ENCODE peak calls at places on chromosomes 6 and 20, in nine cellular contexts. One of them, this sample, is unnamed. For H3K9me3, the result is how much of the 10 kb centered on the place peaks cover.

GRCh38 chr6:107154131-107154906 is 39.0 kb upstream of the BEND3 start:
- DNase-seq in testis: no peak
- DNase-seq in right lobe of liver: no peak
- DNase-seq in mucosa of descending colon: peak
- DNase-seq in heart left ventricle: no peak
- DNase-seq in NT2/D1: peak
- DNase-seq in left lung: no peak
- DNase-seq in SJSA1: no peak
- DNase-seq in hepatocyte: peak
- DNase-seq in this sample: no peak

GRCh38 chr6:108036884-108037283 is 37.7 kb downstream of the OSTM1 start:
- DNase-seq in testis: no peak
- DNase-seq in right lobe of liver: no peak
- DNase-seq in heart left ventricle: no peak
- DNase-seq in mucosa of descending colon: no peak
- DNase-seq in left lung: no peak
- DNase-seq in NT2/D1: no peak
- DNase-seq in hepatocyte: no peak
- DNase-seq in SJSA1: no peak
- DNase-seq in this sample: no peak

GRCh38 chr20:36820928-36821327 is 47.4 kb upstream of the DSN1 start:
- DNase-seq in mucosa of descending colon: no peak
- DNase-seq in SJSA1: no peak
- DNase-seq in heart left ventricle: no peak
- DNase-seq in left lung: no peak
- DNase-seq in right lobe of liver: no peak
- DNase-seq in testis: no peak
- DNase-seq in NT2/D1: no peak
- DNase-seq in hepatocyte: no peak
- DNase-seq in this sample: no peak

GRCh38 chr6:116011520-116011919 is 49.2 kb downstream of the FRK start:
- DNase-seq in SJSA1: no peak
- DNase-seq in testis: no peak
- DNase-seq in NT2/D1: no peak
- DNase-seq in left lung: no peak
- DNase-seq in hepatocyte: no peak
- DNase-seq in heart left ventricle: no peak
- DNase-seq in mucosa of descending colon: no peak
- DNase-seq in right lobe of liver: no peak
- DNase-seq in this sample: no peak

GRCh38 chr20:49290608-49291191 is 12.8 kb upstream of the ZNFX1 start:
- DNase-seq in testis: no peak
- DNase-seq in NT2/D1: no peak
- DNase-seq in left lung: no peak
- DNase-seq in hepatocyte: no peak
- DNase-seq in SJSA1: no peak
- DNase-seq in mucosa of descending colon: no peak
- DNase-seq in right lobe of liver: no peak
- DNase-seq in heart left ventricle: no peak
- DNase-seq in this sample: no peak

GRCh38 chr6:125791151-125791819 is 525 bp downstream of the NCOA7 start:
- DNase-seq in left lung: peak
- DNase-seq in right lobe of liver: no peak
- DNase-seq in hepatocyte: peak
- DNase-seq in testis: peak
- DNase-seq in mucosa of descending colon: peak
- DNase-seq in SJSA1: peak
- DNase-seq in heart left ventricle: peak
- DNase-seq in NT2/D1: no peak
- DNase-seq in this sample: no peak

GRCh38 chr6:96234476-96234875 is 218.7 kb downstream of the FUT9 start:
- DNase-seq in heart left ventricle: no peak
- DNase-seq in hepatocyte: no peak
- DNase-seq in right lobe of liver: no peak
- DNase-seq in testis: no peak
- DNase-seq in mucosa of descending colon: no peak
- DNase-seq in SJSA1: no peak
- DNase-seq in left lung: no peak
- DNase-seq in NT2/D1: no peak
- DNase-seq in this sample: no peak

GRCh38 chr6:63643862-63644261 is 8.3 kb downstream of the PHF3 start:
- DNase-seq in heart left ventricle: no peak
- DNase-seq in left lung: no peak
- DNase-seq in SJSA1: no peak
- DNase-seq in right lobe of liver: no peak
- DNase-seq in NT2/D1: no peak
- DNase-seq in testis: no peak
- DNase-seq in hepatocyte: peak
- DNase-seq in mucosa of descending colon: no peak
- DNase-seq in this sample: no peak

GRCh38 chr20:49431345-49431744 is 51.1 kb downstream of the KCNB1 start:
- DNase-seq in right lobe of liver: no peak
- DNase-seq in left lung: no peak
- DNase-seq in heart left ventricle: no peak
- DNase-seq in SJSA1: no peak
- DNase-seq in mucosa of descending colon: no peak
- DNase-seq in testis: no peak
- DNase-seq in hepatocyte: no peak
- DNase-seq in NT2/D1: no peak
- DNase-seq in this sample: no peak

GRCh38 chr20:16898433-16898832 is 150.3 kb downstream of the OTOR start:
- DNase-seq in right lobe of liver: no peak
- DNase-seq in testis: no peak
- DNase-seq in NT2/D1: no peak
- DNase-seq in SJSA1: peak
- DNase-seq in left lung: no peak
- DNase-seq in hepatocyte: no peak
- DNase-seq in mucosa of descending colon: no peak
- DNase-seq in heart left ventricle: no peak
- DNase-seq in this sample: no peak

GRCh38 chr6:158569036-158569435 is 9.1 kb downstream of the TMEM181 start:
- DNase-seq in heart left ventricle: no peak
- DNase-seq in left lung: peak
- DNase-seq in SJSA1: no peak
- DNase-seq in testis: no peak
- DNase-seq in mucosa of descending colon: no peak
- DNase-seq in NT2/D1: no peak
- DNase-seq in right lobe of liver: no peak
- DNase-seq in hepatocyte: no peak
- DNase-seq in this sample: no peak

GRCh38 chr6:34583461-34583860 is 27.3 kb upstream of the SPDEF start:
- DNase-seq in NT2/D1: no peak
- DNase-seq in SJSA1: no peak
- DNase-seq in testis: no peak
- DNase-seq in right lobe of liver: no peak
- DNase-seq in left lung: no peak
- DNase-seq in heart left ventricle: no peak
- DNase-seq in mucosa of descending colon: no peak
- DNase-seq in hepatocyte: no peak
- DNase-seq in this sample: no peak

GRCh38 chr6:17470953-17471335 is 77.5 kb downstream of the CAP2 start:
- DNase-seq in left lung: no peak
- DNase-seq in right lobe of liver: no peak
- DNase-seq in mucosa of descending colon: no peak
- DNase-seq in heart left ventricle: no peak
- DNase-seq in testis: no peak
- DNase-seq in SJSA1: no peak
- DNase-seq in hepatocyte: peak
- DNase-seq in NT2/D1: no peak
- DNase-seq in this sample: no peak

GRCh38 chr6:139711714-139712585 is 337.5 kb upstream of the CITED2 start:
- DNase-seq in right lobe of liver: no peak
- DNase-seq in SJSA1: no peak
- DNase-seq in left lung: no peak
- DNase-seq in testis: no peak
- DNase-seq in hepatocyte: no peak
- DNase-seq in heart left ventricle: no peak
- DNase-seq in NT2/D1: no peak
- DNase-seq in mucosa of descending colon: no peak
- DNase-seq in this sample: no peak

GRCh38 chr6:1853761-1854160 is 244.0 kb downstream of the FOXC1 start:
- DNase-seq in right lobe of liver: no peak
- DNase-seq in heart left ventricle: no peak
- DNase-seq in left lung: no peak
- DNase-seq in testis: no peak
- DNase-seq in SJSA1: no peak
- DNase-seq in hepatocyte: no peak
- DNase-seq in NT2/D1: no peak
- DNase-seq in mucosa of descending colon: no peak
- DNase-seq in this sample: no peak

GRCh38 chr6:14664616-14665315 is 547.2 kb downstream of the CD83 start:
- DNase-seq in mucosa of descending colon: no peak
- DNase-seq in right lobe of liver: no peak
- DNase-seq in NT2/D1: no peak
- DNase-seq in testis: no peak
- DNase-seq in hepatocyte: no peak
- DNase-seq in heart left ventricle: no peak
- DNase-seq in SJSA1: peak
- DNase-seq in left lung: no peak
- DNase-seq in this sample: no peak

GRCh38 chr6:64221776-64222175 is 586.2 kb downstream of the PHF3 start:
- DNase-seq in NT2/D1: no peak
- DNase-seq in hepatocyte: no peak
- DNase-seq in testis: no peak
- DNase-seq in right lobe of liver: no peak
- DNase-seq in SJSA1: no peak
- DNase-seq in mucosa of descending colon: no peak
- DNase-seq in left lung: no peak
- DNase-seq in heart left ventricle: no peak
- DNase-seq in this sample: no peak

GRCh38 chr20:45968801-45969711 is 2.9 kb downstream of the ZNF335 start:
- DNase-seq in mucosa of descending colon: no peak
- DNase-seq in NT2/D1: no peak
- DNase-seq in left lung: no peak
- DNase-seq in right lobe of liver: peak
- DNase-seq in heart left ventricle: no peak
- DNase-seq in testis: no peak
- DNase-seq in SJSA1: peak
- DNase-seq in hepatocyte: no peak
- DNase-seq in this sample: no peak

GRCh38 chr6:116371384-116372209 is 850 bp downstream of the DSE start:
- DNase-seq in left lung: peak
- DNase-seq in NT2/D1: peak
- DNase-seq in right lobe of liver: peak
- DNase-seq in heart left ventricle: peak
- DNase-seq in testis: peak
- DNase-seq in hepatocyte: peak
- DNase-seq in mucosa of descending colon: peak
- DNase-seq in SJSA1: peak
- DNase-seq in this sample: peak

GRCh38 chr20:33688938-33689424 is 2.8 kb upstream of the E2F1 start:
- DNase-seq in SJSA1: no peak
- DNase-seq in NT2/D1: no peak
- DNase-seq in mucosa of descending colon: no peak
- DNase-seq in right lobe of liver: no peak
- DNase-seq in hepatocyte: no peak
- DNase-seq in left lung: no peak
- DNase-seq in testis: no peak
- DNase-seq in heart left ventricle: no peak
- DNase-seq in this sample: no peak

GRCh38 chr6:157789861-157790260 is 33.2 kb upstream of the SNX9 start:
- DNase-seq in heart left ventricle: no peak
- DNase-seq in left lung: no peak
- DNase-seq in SJSA1: no peak
- DNase-seq in right lobe of liver: no peak
- DNase-seq in hepatocyte: no peak
- DNase-seq in mucosa of descending colon: no peak
- DNase-seq in NT2/D1: no peak
- DNase-seq in testis: peak
- DNase-seq in this sample: no peak

GRCh38 chr6:169810066-169810989 is 58.9 kb downstream of the ERMARD start:
- DNase-seq in hepatocyte: peak
- DNase-seq in SJSA1: no peak
- DNase-seq in heart left ventricle: no peak
- DNase-seq in NT2/D1: no peak
- DNase-seq in right lobe of liver: no peak
- DNase-seq in left lung: peak
- DNase-seq in mucosa of descending colon: peak
- DNase-seq in testis: no peak
- DNase-seq in this sample: no peak

DNA sequence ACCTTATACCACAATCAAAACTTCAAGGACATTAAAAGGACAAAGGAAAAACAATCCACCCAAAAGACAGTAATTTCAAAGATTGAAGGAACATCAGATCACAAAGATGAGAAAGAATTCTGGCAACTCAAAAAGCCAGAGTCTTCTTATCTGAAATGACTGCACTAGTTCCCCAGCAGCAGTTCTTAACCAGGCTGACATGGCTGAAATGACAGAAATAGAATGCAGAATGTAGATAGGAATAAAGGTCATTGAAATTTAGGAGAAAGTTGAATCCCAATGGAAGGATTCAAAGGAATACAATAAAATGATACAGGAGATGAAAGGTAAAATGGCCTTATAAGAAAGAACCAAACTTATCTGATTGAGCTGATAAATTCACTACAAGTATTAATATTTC is 231.4 kb downstream of the CD109 start:
- DNase-seq in NT2/D1: no peak
- DNase-seq in hepatocyte: no peak
- DNase-seq in heart left ventricle: no peak
- DNase-seq in SJSA1: no peak
- DNase-seq in left lung: no peak
- DNase-seq in right lobe of liver: no peak
- DNase-seq in mucosa of descending colon: no peak
- DNase-seq in testis: no peak
- DNase-seq in this sample: no peak
- H3K9me3 ChIP-seq in NT2/D1: under half
- H3K9me3 ChIP-seq in hepatocyte: under half
- H3K9me3 ChIP-seq in heart left ventricle: under half
- H3K9me3 ChIP-seq in SJSA1: under half
- H3K9me3 ChIP-seq in left lung: under half
- H3K9me3 ChIP-seq in right lobe of liver: under half
- H3K9me3 ChIP-seq in mucosa of descending colon: under half
- H3K9me3 ChIP-seq in testis: under half
- H3K9me3 ChIP-seq in this sample: under half

GRCh38 chr6:27400877-27401642 is 12.5 kb downstream of the ZNF391 start:
- DNase-seq in left lung: no peak
- DNase-seq in heart left ventricle: no peak
- DNase-seq in NT2/D1: no peak
- DNase-seq in right lobe of liver: no peak
- DNase-seq in testis: no peak
- DNase-seq in hepatocyte: no peak
- DNase-seq in mucosa of descending colon: no peak
- DNase-seq in SJSA1: no peak
- DNase-seq in this sample: no peak
- H3K9me3 ChIP-seq in left lung: half or more
- H3K9me3 ChIP-seq in heart left ventricle: under half
- H3K9me3 ChIP-seq in NT2/D1: half or more
- H3K9me3 ChIP-seq in right lobe of liver: under half
- H3K9me3 ChIP-seq in testis: under half
- H3K9me3 ChIP-seq in hepatocyte: under half
- H3K9me3 ChIP-seq in mucosa of descending colon: under half
- H3K9me3 ChIP-seq in SJSA1: under half
- H3K9me3 ChIP-seq in this sample: under half

GRCh38 chr6:119022796-119023195 is 55.7 kb downstream of the FAM184A start:
- DNase-seq in mucosa of descending colon: no peak
- DNase-seq in SJSA1: no peak
- DNase-seq in left lung: no peak
- DNase-seq in hepatocyte: no peak
- DNase-seq in right lobe of liver: no peak
- DNase-seq in heart left ventricle: no peak
- DNase-seq in testis: no peak
- DNase-seq in NT2/D1: no peak
- DNase-seq in this sample: no peak
- H3K9me3 ChIP-seq in mucosa of descending colon: under half
- H3K9me3 ChIP-seq in SJSA1: under half
- H3K9me3 ChIP-seq in left lung: under half
- H3K9me3 ChIP-seq in hepatocyte: under half
- H3K9me3 ChIP-seq in right lobe of liver: under half
- H3K9me3 ChIP-seq in heart left ventricle: under half
- H3K9me3 ChIP-seq in testis: under half
- H3K9me3 ChIP-seq in NT2/D1: under half
- H3K9me3 ChIP-seq in this sample: under half

GRCh38 chr20:19021406-19022117 is 190.9 kb upstream of the SLC24A3 start:
- DNase-seq in SJSA1: no peak
- DNase-seq in left lung: no peak
- DNase-seq in right lobe of liver: no peak
- DNase-seq in hepatocyte: no peak
- DNase-seq in testis: no peak
- DNase-seq in mucosa of descending colon: no peak
- DNase-seq in NT2/D1: no peak
- DNase-seq in heart left ventricle: no peak
- DNase-seq in this sample: no peak
- H3K9me3 ChIP-seq in SJSA1: under half
- H3K9me3 ChIP-seq in left lung: under half
- H3K9me3 ChIP-seq in right lobe of liver: under half
- H3K9me3 ChIP-seq in hepatocyte: under half
- H3K9me3 ChIP-seq in testis: under half
- H3K9me3 ChIP-seq in mucosa of descending colon: under half
- H3K9me3 ChIP-seq in NT2/D1: under half
- H3K9me3 ChIP-seq in heart left ventricle: under half
- H3K9me3 ChIP-seq in this sample: under half